ENCODE peak calls at places on chromosomes 12 and 14, in five cellular contexts. Y is stimulated activated CD4-positive, alpha-beta T cell treated with anti-CD3 and anti-CD28 coated beads, Interleukin-1b, Interleukin-23, amount 100 ng/mL, for 24 hours; K is PC-3; D is stomach; V is frontal cortex. E is an unnamed sample.

GRCh38 chr12:76391461-76391860 is 43.2 kb upstream of the BBS10 start:
- DNase-seq in Y (no peak), K (no peak), D (no peak), V (no peak), E (no peak)

GRCh38 chr12:32776258-32776657 is 20.6 kb upstream of the YARS2 start:
- DNase-seq in Y (no peak), K (peak; percentile 71), D (no peak), V (no peak), E (no peak)

GRCh38 chr12:96233941-96234461 is 39.8 kb downstream of the ELK3 start:
- DNase-seq in Y (no peak), K (no peak), D (peak; percentile 55), V (peak; percentile 80), E (peak; percentile 84)

GRCh38 chr12:2689393-2689792 is 105.4 kb upstream of the FKBP4 start:
- DNase-seq in Y (no peak), K (no peak), D (no peak), V (no peak), E (no peak)

GRCh38 chr12:56271031-56271430 is 4.3 kb downstream of the COQ10A start:
- DNase-seq in Y (no peak), K (peak; percentile 49), D (no peak), V (no peak), E (peak; percentile 10)

GRCh38 chr12:47900101-47900479 is 4.7 kb downstream of the VDR start:
- DNase-seq in Y (no peak), K (no peak), D (no peak), V (no peak), E (no peak)

GRCh38 chr12:1206118-1206734 is 215.2 kb downstream of the ERC1 start:
- DNase-seq in Y (no peak), K (no peak), D (no peak), V (no peak), E (no peak)

GRCh38 chr14:103846569-103847438 is 571 bp downstream of the PPP1R13B start:
- DNase-seq in Y (no peak), K (peak; percentile 45), D (peak; percentile 60), V (peak; percentile 54), E (peak; percentile 66)

GRCh38 chr14:100610511-100611217 is 23.4 kb upstream of the BEGAIN start:
- DNase-seq in Y (no peak), K (peak; percentile 70), D (no peak), V (no peak), E (peak; percentile 91)

GRCh38 chr12:132904718-132905328 is 17.4 kb upstream of the CHFR start:
- DNase-seq in Y (peak; percentile 84), K (peak; percentile 73), D (peak; percentile 72), V (peak; percentile 81), E (peak; percentile 48)

GRCh38 chr14:57199911-57200310 is 68.8 kb downstream of the EXOC5 start:
- DNase-seq in Y (no peak), K (peak; percentile 56), D (no peak), V (no peak), E (peak; percentile 60)

GRCh38 chr14:20618328-20618749 is 23.2 kb downstream of the OR6S1 start:
- DNase-seq in Y (no peak), K (no peak), D (no peak), V (no peak), E (no peak)

GRCh38 chr14:33402604-33403003 is 463.9 kb downstream of the NPAS3 start:
- DNase-seq in Y (no peak), K (no peak), D (no peak), V (no peak), E (no peak)

GRCh38 chr14:61544448-61545202 is 150.7 kb upstream of the HIF1A start:
- DNase-seq in Y (no peak), K (no peak), D (no peak), V (no peak), E (no peak)

GRCh38 chr12:109818900-109819500 is 14.2 kb downstream of the TRPV4 start:
- DNase-seq in Y (no peak), K (peak; percentile 91), D (no peak), V (no peak), E (peak; percentile 61)

GRCh38 chr14:97359391-97359790 is 562.2 kb downstream of the VRK1 start:
- DNase-seq in Y (no peak), K (no peak), D (no peak), V (no peak), E (no peak)

GRCh38 chr14:25108959-25109358 is 59.0 kb upstream of the STXBP6 start:
- DNase-seq in Y (no peak), K (no peak), D (peak; percentile 65), V (no peak), E (peak; percentile 15)

GRCh38 chr14:80523518-80524117 is 312.3 kb upstream of the DIO2 start:
- DNase-seq in Y (no peak), K (peak; percentile 87), D (no peak), V (no peak), E (no peak)

GRCh38 chr14:31128601-31129526 is 78.7 kb downstream of the HECTD1 start:
- DNase-seq in Y (no peak), K (no peak), D (no peak), V (no peak), E (no peak)

GRCh38 chr12:122520676-122521075 is 6.1 kb downstream of the RSRC2 start:
- DNase-seq in Y (no peak), K (no peak), D (no peak), V (no peak), E (no peak)

GRCh38 chr12:92408072-92408900 is 262.6 kb upstream of the BTG1 start:
- DNase-seq in Y (no peak), K (peak; percentile 76), D (peak; percentile 31), V (no peak), E (peak; percentile 38)

GRCh38 chr14:58199726-58200479 is at the start of gene ACTR10:
- DNase-seq in Y (peak; percentile 64), K (peak; percentile 99), D (peak; percentile 86), V (peak; percentile 77), E (peak; percentile 90)

GRCh38 chr14:93533864-93534263 is 103.1 kb downstream of the UNC79 start:
- DNase-seq in Y (no peak), K (no peak), D (no peak), V (no peak), E (no peak)

GRCh38 chr12:120235369-120236123 is 30.0 kb downstream of the PXN start:
- DNase-seq in Y (no peak), K (no peak), D (no peak), V (no peak), E (no peak)

GRCh38 chr12:88854260-88854659 is 274.0 kb upstream of the KITLG start:
- DNase-seq in Y (no peak), K (peak; percentile 89), D (no peak), V (no peak), E (peak; percentile 10)

GRCh38 chr12:17577405-17577804 is 512.6 kb downstream of the RERGL start:
- DNase-seq in Y (no peak), K (no peak), D (no peak), V (no peak), E (no peak)

GRCh38 chr14:74018029-74018703 is 922 bp downstream of the ENTPD5 start:
- DNase-seq in Y (no peak), K (peak; percentile 81), D (no peak), V (peak; percentile 42), E (peak; percentile 73)

GRCh38 chr14:64158608-64159007 is 135.6 kb downstream of the ESR2 start:
- DNase-seq in Y (no peak), K (no peak), D (no peak), V (no peak), E (no peak)